ENCODE peak calls at places on chromosome 12, in seven cellular contexts. V is gastrocnemius medialis; K is mesothelial cell of epicardium; D is lung; Y is tibial artery; Q is stomach; U is CD4-positive, alpha-beta T cell. T is an unnamed sample.

GRCh38 chr12:130351331-130351730 is 13.6 kb downstream of the PIWIL1 start:
- DNase-seq in Y (no peak), U (no peak), D (no peak), Q (no peak), K (no peak), V (no peak), T (peak; percentile 71)

GRCh38 chr12:105369014-105369413 is 38.5 kb downstream of the C12orf75 start:
- DNase-seq in Y (no peak), D (no peak), V (no peak), K (no peak), Q (no peak), U (no peak), T (peak; percentile 42)

GRCh38 chr12:7729683-7730195 is 17.4 kb downstream of the CLEC4C start:
- DNase-seq in V (no peak), Q (no peak), D (no peak), U (no peak), K (no peak), Y (no peak), T (no peak)

GRCh38 chr12:116662612-116663144 is 75.2 kb downstream of the SPRING1 start:
- DNase-seq in U (no peak), V (no peak), K (no peak), Q (no peak), D (no peak), Y (no peak), T (no peak)

GRCh38 chr12:57899010-57899662 is 42.2 kb upstream of the ATP23 start:
- DNase-seq in U (peak; percentile 75), D (no peak), Q (peak; percentile 49), Y (peak; percentile 60), K (no peak), V (peak; percentile 84), T (peak; percentile 82)

GRCh38 chr12:119728437-119728730 is 60.5 kb downstream of the PRKAB1 start:
- DNase-seq in K (no peak), D (no peak), V (no peak), U (no peak), Y (no peak), Q (no peak), T (no peak)

GRCh38 chr12:105474672-105475071 is 144.2 kb downstream of the C12orf75 start:
- DNase-seq in V (no peak), Y (no peak), Q (no peak), U (no peak), K (no peak), D (no peak), T (peak; percentile 83)

GRCh38 chr12:48717252-48717695 is 767 bp upstream of the CCNT1 start:
- DNase-seq in U (no peak), Y (no peak), K (no peak), D (no peak), Q (no peak), V (no peak), T (no peak)

GRCh38 chr12:26661399-26661798 is 171.6 kb downstream of the ITPR2 start:
- DNase-seq in D (no peak), Y (no peak), K (no peak), U (no peak), V (no peak), Q (no peak), T (no peak)

GRCh38 chr12:26654623-26655022 is 178.4 kb downstream of the ITPR2 start:
- DNase-seq in Y (no peak), D (no peak), K (no peak), U (no peak), V (no peak), Q (no peak), T (no peak)

GRCh38 chr12:26659930-26660329 is 173.1 kb downstream of the ITPR2 start:
- DNase-seq in U (no peak), Q (no peak), D (no peak), K (no peak), Y (no peak), V (no peak), T (no peak)

GRCh38 chr12:26658991-26659390 is 174.0 kb downstream of the ITPR2 start:
- DNase-seq in D (no peak), Y (no peak), Q (no peak), K (no peak), V (no peak), U (no peak), T (no peak)
- TF ChIP-seq CTCF in D (no peak), Y (no peak), Q (no peak), K (no peak), V (no peak), U (no peak), T (no peak)

GRCh38 chr12:60106207-60106606 is 510.4 kb downstream of the SLC16A7 start:
- DNase-seq in U (no peak), D (no peak), Q (no peak), K (no peak), Y (no peak), V (no peak), T (peak; percentile 18)
- TF ChIP-seq CTCF in U (no peak), D (no peak), Q (no peak), K (no peak), Y (no peak), V (no peak), T (peak; percentile 23)

DNA sequence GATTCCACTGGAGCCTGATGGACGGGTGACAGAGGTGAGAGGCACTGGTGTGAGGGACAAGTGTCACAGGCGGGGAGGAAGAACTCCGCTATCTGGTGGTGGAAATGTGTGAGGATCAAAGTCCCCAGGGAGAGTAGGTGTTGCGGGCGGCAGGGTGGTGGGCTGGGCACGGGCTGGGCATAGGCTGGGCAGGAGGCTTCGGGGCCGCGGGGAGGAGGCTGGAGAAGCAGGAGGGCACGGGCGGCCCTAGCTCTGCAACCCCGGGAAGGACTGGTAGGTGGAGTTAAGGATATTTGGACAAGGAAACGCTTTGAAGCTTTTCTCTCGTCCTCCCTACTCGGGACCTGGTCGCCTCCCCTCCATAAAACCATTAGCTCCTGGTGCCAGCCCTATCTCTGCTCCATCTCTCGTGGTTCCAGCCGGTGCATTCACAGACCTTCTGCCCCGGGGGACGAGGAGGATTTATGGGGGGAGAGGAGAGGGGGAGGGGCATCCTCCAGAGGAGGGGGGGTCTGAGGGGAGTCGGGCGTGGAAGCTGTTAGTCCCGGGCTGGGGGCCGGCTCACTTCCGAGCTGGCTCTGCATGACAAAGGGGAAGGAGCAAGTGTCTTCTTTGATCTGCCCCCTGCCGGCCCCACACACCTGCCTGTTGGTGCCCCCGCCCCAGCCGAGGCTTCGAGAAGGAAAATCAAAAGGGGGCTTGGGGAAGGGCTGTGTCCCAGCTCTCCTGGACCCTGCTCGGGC is 478 bp downstream of the WNT5B start:
- DNase-seq in D (no peak), K (no peak), V (no peak), U (no peak), Y (no peak), Q (no peak), T (no peak)
- TF ChIP-seq CTCF in D (no peak), K (peak; percentile 25), V (no peak), U (no peak), Y (no peak), Q (no peak), T (no peak)

GRCh38 chr12:21800011-21800410 is 25.5 kb upstream of the KCNJ8 start:
- DNase-seq in U (no peak), K (no peak), Q (no peak), V (no peak), Y (no peak), D (no peak), T (no peak)
- TF ChIP-seq CTCF in U (no peak), K (no peak), Q (no peak), V (no peak), Y (no peak), D (no peak), T (no peak)

T was measured in epithelial cell of esophagus.